ENCODE peak calls at places on chromosomes 12 and 14, in seven cellular contexts. E is GM23248, G is fibroblast of lung, W is HepG2, T is GM23338, Y is K562, C is PC-3. P is an unnamed sample.

GRCh38 chr14:61466249-61466904 is 145.0 kb downstream of the PRKCH start:
- DNase-seq in E (peak; percentile 96), G (peak; percentile 99), W (peak; percentile 69), T (peak; percentile 79), Y (no peak), C (peak; percentile 91), P (no peak)

GRCh38 chr12:112716099-112717093 is 75.2 kb upstream of the RPH3A start:
- DNase-seq in E (peak; percentile 12), G (no peak), W (no peak), T (peak; percentile 78), Y (peak; percentile 46), C (no peak), P (peak; percentile 42)

GRCh38 chr12:49818241-49818640 is 10.0 kb downstream of the NCKAP5L start:
- DNase-seq in E (no peak), G (no peak), W (no peak), T (no peak), Y (no peak), C (no peak), P (no peak)

GRCh38 chr14:84760506-84760905 is 769.4 kb upstream of the FLRT2 start:
- DNase-seq in E (no peak), G (no peak), W (no peak), T (no peak), Y (no peak), C (no peak), P (no peak)

GRCh38 chr12:26290560-26290959 is 95.2 kb downstream of the SSPN start:
- DNase-seq in E (no peak), G (no peak), W (no peak), T (no peak), Y (no peak), C (no peak), P (no peak)

GRCh38 chr12:48779869-48780268 is 9.0 kb downstream of the ADCY6 start:
- DNase-seq in E (peak; percentile 27), G (peak; percentile 61), W (no peak), T (no peak), Y (peak; percentile 32), C (no peak), P (peak; percentile 50)

GRCh38 chr12:462936-463705 is 3.4 kb downstream of the B4GALNT3 start:
- DNase-seq in E (no peak), G (no peak), W (no peak), T (no peak), Y (no peak), C (peak; percentile 66), P (no peak)

GRCh38 chr14:52044791-52045522 is 23.9 kb downstream of the NID2 start:
- DNase-seq in E (peak; percentile 97), G (peak; percentile 91), W (no peak), T (no peak), Y (no peak), C (peak; percentile 90), P (peak; percentile 39)

GRCh38 chr12:103933237-103933636 is 3.0 kb downstream of the HSP90B1 start:
- DNase-seq in E (peak; percentile 14), G (no peak), W (no peak), T (peak; percentile 23), Y (no peak), C (no peak), P (peak; percentile 38)

GRCh38 chr12:95002754-95003153 is 743 bp downstream of the NDUFA12 start:
- DNase-seq in E (peak; percentile 27), G (no peak), W (no peak), T (no peak), Y (no peak), C (no peak), P (no peak)

GRCh38 chr14:103136388-103137271 is 13.4 kb downstream of the TNFAIP2 start:
- DNase-seq in E (peak; percentile 86), G (peak; percentile 49), W (no peak), T (peak; percentile 84), Y (peak; percentile 75), C (peak; percentile 84), P (peak; percentile 67)

GRCh38 chr12:122013136-122013535 is 8.5 kb upstream of the BCL7A start:
- DNase-seq in E (no peak), G (no peak), W (no peak), T (no peak), Y (no peak), C (no peak), P (no peak)

GRCh38 chr14:32332415-32333116 is 3.5 kb downstream of the AKAP6 start:
- DNase-seq in E (no peak), G (no peak), W (no peak), T (no peak), Y (no peak), C (peak; percentile 56), P (no peak)

GRCh38 chr12:94793191-94793595 is 142.8 kb upstream of the TMCC3 start:
- DNase-seq in E (no peak), G (no peak), W (no peak), T (peak; percentile 40), Y (no peak), C (no peak), P (no peak)

GRCh38 chr12:4780624-4781023 is 60.4 kb downstream of the GALNT8 start:
- DNase-seq in E (no peak), G (no peak), W (no peak), T (no peak), Y (no peak), C (no peak), P (no peak)

GRCh38 chr12:2963154-2963759 is 4.1 kb downstream of the TEAD4 start:
- DNase-seq in E (no peak), G (no peak), W (peak; percentile 96), T (peak; percentile 70), Y (no peak), C (no peak), P (no peak)

GRCh38 chr14:56889705-56890104 is 79.4 kb upstream of the OTX2 start:
- DNase-seq in E (no peak), G (no peak), W (no peak), T (no peak), Y (no peak), C (no peak), P (no peak)

GRCh38 chr14:68397827-68398226 is 395.0 kb downstream of the ZFP36L1 start:
- DNase-seq in E (peak; percentile 75), G (peak; percentile 37), W (no peak), T (no peak), Y (no peak), C (no peak), P (no peak)

GRCh38 chr14:68401320-68401719 is 391.5 kb downstream of the ZFP36L1 start:
- DNase-seq in E (peak; percentile 19), G (no peak), W (no peak), T (no peak), Y (no peak), C (no peak), P (no peak)

GRCh38 chr14:68397371-68397779 is 395.5 kb downstream of the ZFP36L1 start:
- DNase-seq in E (no peak), G (no peak), W (peak; percentile 43), T (no peak), Y (no peak), C (no peak), P (no peak)

GRCh38 chr14:68401855-68402254 is 391.0 kb downstream of the ZFP36L1 start:
- DNase-seq in E (no peak), G (no peak), W (no peak), T (no peak), Y (no peak), C (no peak), P (no peak)

DNA sequence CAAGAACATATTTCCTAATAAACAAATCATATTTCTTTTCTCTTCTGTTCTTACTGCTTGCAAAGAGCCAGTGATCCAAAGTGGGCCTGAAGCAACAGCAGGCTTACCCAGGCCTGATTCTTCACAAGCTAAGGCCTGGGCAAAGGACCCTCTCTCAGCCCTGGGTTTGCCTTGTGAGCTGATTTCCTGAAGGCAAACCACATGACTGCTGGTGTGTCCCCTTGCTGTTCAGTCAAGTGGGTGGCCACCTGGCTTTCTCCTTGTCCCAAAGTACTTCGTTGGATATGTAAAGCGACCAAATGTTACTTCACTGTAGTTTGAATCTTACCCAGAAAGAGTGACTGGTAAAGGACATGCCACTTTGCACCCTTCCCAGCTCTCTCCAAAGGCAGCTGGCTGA is 392.9 kb downstream of the ZFP36L1 start:
- DNase-seq in E (no peak), G (no peak), W (no peak), T (no peak), Y (no peak), C (no peak), P (no peak)
- H3K4me1 ChIP-seq in E (peaks cover 77% of the 10 kb centered on the region), G (peaks cover 29% of the 10 kb centered on the region), W (peaks cover 16% of the 10 kb centered on the region), T (peaks cover 11% of the 10 kb centered on the region), Y (peaks cover 14% of the 10 kb centered on the region), C (no peaks in the 10 kb centered on the region), P (peaks cover 6% of the 10 kb centered on the region)

DNA sequence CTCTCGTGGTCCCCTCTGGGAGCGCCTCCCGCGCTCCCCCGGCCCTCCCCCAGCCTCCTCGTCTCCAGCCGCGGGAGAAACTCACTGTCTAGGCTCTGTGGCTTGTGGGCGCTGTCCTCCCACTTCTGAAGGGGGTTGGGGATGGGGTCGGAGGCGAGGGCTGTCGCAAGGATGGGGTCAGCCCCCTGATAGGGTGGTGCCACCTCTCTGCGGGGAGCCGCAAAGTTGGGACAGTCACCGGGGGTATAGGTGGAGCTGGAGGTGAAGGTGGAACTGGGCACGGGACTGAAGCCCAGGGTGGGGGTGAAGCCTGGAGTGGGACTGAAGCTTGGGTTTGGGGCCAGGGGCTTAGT is 12.2 kb downstream of the TNFRSF1A start:
- DNase-seq in E (no peak), G (no peak), W (no peak), T (peak; percentile 47), Y (no peak), C (no peak), P (no peak)
- H3K4me3 ChIP-seq in E (no peak overlapping the region), G (no peak overlapping the region), W (no peak overlapping the region), T (peak overlapping the region; percentile 57), Y (no peak overlapping the region), C (no peak overlapping the region), P (no peak overlapping the region)

GRCh38 chr12:53976823-53977595 is 2.3 kb upstream of the HOTAIR start:
- DNase-seq in E (no peak), G (no peak), W (no peak), T (no peak), Y (no peak), C (no peak), P (no peak)
- TF ChIP-seq EZH2 in E (no peak), G (no peak), W (no peak), T (peak; percentile 80), Y (no peak), C (no peak), P (no peak)

GRCh38 chr12:132507656-132508055 is 17.7 kb downstream of the FBRSL1 start:
- DNase-seq in E (no peak), G (no peak), W (no peak), T (no peak), Y (no peak), C (no peak), P (no peak)

GRCh38 chr12:132506328-132506727 is 16.4 kb downstream of the FBRSL1 start:
- DNase-seq in E (no peak), G (no peak), W (no peak), T (no peak), Y (no peak), C (no peak), P (no peak)

GRCh38 chr12:132508248-132508740 is 18.3 kb downstream of the FBRSL1 start:
- DNase-seq in E (no peak), G (no peak), W (no peak), T (no peak), Y (no peak), C (no peak), P (no peak)

GRCh38 chr12:132505852-132506219 is 15.9 kb downstream of the FBRSL1 start:
- DNase-seq in E (no peak), G (no peak), W (no peak), T (no peak), Y (no peak), C (no peak), P (no peak)

GRCh38 chr12:132506730-132507538 is 17.0 kb downstream of the FBRSL1 start:
- DNase-seq in E (peak; percentile 79), G (peak; percentile 75), W (no peak), T (no peak), Y (peak; percentile 46), C (no peak), P (peak; percentile 98)
- H3K4me1 ChIP-seq in E (peaks cover 5% of the 10 kb centered on the region), G (peaks cover 3% of the 10 kb centered on the region), W (peaks cover 11% of the 10 kb centered on the region), T (peaks cover 18% of the 10 kb centered on the region), Y (peaks cover 12% of the 10 kb centered on the region), C (peaks cover 19% of the 10 kb centered on the region), P (peaks cover 35% of the 10 kb centered on the region)

P was measured in A673.